ENCODE peak calls at places on chromosome 19, in four cellular contexts. N, S, M and I are unnamed samples.

GRCh38 chr19:7743425-7743841 is 3.9 kb downstream of the CD209 start:
- ATAC-seq in N (no peak), S (no peak), M (no peak), I (no peak)

GRCh38 chr19:29616541-29616940 is 10.5 kb downstream of the POP4 start:
- ATAC-seq in N (no peak), S (no peak), M (no peak), I (no peak)

GRCh38 chr19:3949997-3950859 is 17.4 kb downstream of the NMRK2 start:
- ATAC-seq in N (no peak), S (no peak), M (no peak), I (no peak)

GRCh38 chr19:30240904-30241695 is 131.1 kb upstream of the ZNF536 start:
- ATAC-seq in N (no peak), S (no peak), M (no peak), I (no peak)

GRCh38 chr19:23474761-23475160 is 79.5 kb upstream of the ZNF91 start:
- ATAC-seq in N (no peak), S (no peak), M (no peak), I (no peak)

GRCh38 chr19:4758659-4759058 is 32.9 kb upstream of the FEM1A start:
- ATAC-seq in N (no peak), S (no peak), M (no peak), I (no peak)

GRCh38 chr19:45235485-45235884 is 9.7 kb downstream of the EXOC3L2 start:
- ATAC-seq in N (no peak), S (no peak), M (no peak), I (no peak)

GRCh38 chr19:44767295-44768180 is 10.2 kb upstream of the CBLC start:
- ATAC-seq in N (no peak), S (no peak), M (no peak), I (no peak)

GRCh38 chr19:1979642-1980041 is 35.9 kb downstream of the BTBD2 start:
- ATAC-seq in N (no peak), S (no peak), M (no peak), I (no peak)

GRCh38 chr19:40990972-40991381 is at the start of gene CYP2B6:
- ATAC-seq in N (no peak), S (no peak), M (no peak), I (no peak)